ENCODE peak calls at places on chromosomes 11 and 22, in six cellular contexts. M is stimulated activated CD4-positive, alpha-beta T cell treated with anti-CD3 and anti-CD28 coated beads, TNF-alpha, amount 100 ng/mL, for 48 hours; Y is Calu3; A is esophagus muscularis mucosa; L is NCI-H1694; P is hepatic stellate cell. B is an unnamed sample.

GRCh38 chr11:74570266-74571061 is 21.9 kb upstream of the POLD3 start:
- DNase-seq in M (peak; percentile 8), Y (peak; percentile 70), A (no peak), L (peak; percentile 35), P (peak; percentile 50), B (peak; percentile 55)

GRCh38 chr11:126060651-126061220 is 1.9 kb downstream of the CDON start:
- DNase-seq in M (no peak), Y (no peak), A (no peak), L (no peak), P (no peak), B (no peak)

GRCh38 chr11:86719781-86720463 is 47.5 kb upstream of the ME3 start:
- DNase-seq in M (no peak), Y (no peak), A (no peak), L (no peak), P (peak; percentile 53), B (no peak)

GRCh38 chr11:13276454-13276851 is 1.1 kb upstream of the BMAL1 start:
- DNase-seq in M (no peak), Y (no peak), A (no peak), L (no peak), P (no peak), B (no peak)

GRCh38 chr11:122393209-122393850 is 262.2 kb upstream of the UBASH3B start:
- DNase-seq in M (no peak), Y (no peak), A (no peak), L (no peak), P (no peak), B (no peak)

GRCh38 chr22:37601540-37602442 is 6.8 kb upstream of the GGA1 start:
- DNase-seq in M (no peak), Y (peak; percentile 88), A (no peak), L (no peak), P (no peak), B (no peak)

GRCh38 chr11:119365071-119365591 is 16.4 kb downstream of the USP2 start:
- DNase-seq in M (no peak), Y (no peak), A (no peak), L (no peak), P (peak; percentile 89), B (no peak)

GRCh38 chr11:54558919-54559318 is 44.9 kb downstream of the OR4C46 start:
- DNase-seq in M (no peak), Y (no peak), A (no peak), L (no peak), P (no peak), B (no peak)

GRCh38 chr22:19480173-19480568 is 451 bp downstream of the CDC45 start:
- DNase-seq in M (no peak), Y (peak; percentile 13), A (no peak), L (no peak), P (no peak), B (no peak)

GRCh38 chr11:119509969-119510401 is 87.0 kb upstream of the THY1 start:
- DNase-seq in M (peak; percentile 10), Y (no peak), A (no peak), L (no peak), P (peak; percentile 80), B (peak; percentile 78)

GRCh38 chr11:112291191-112291590 is 30.5 kb upstream of the PLET1 start:
- DNase-seq in M (no peak), Y (no peak), A (no peak), L (no peak), P (no peak), B (no peak)

GRCh38 chr11:44309483-44310197 is at the start of gene ALX4:
- DNase-seq in M (no peak), Y (no peak), A (no peak), L (no peak), P (peak; percentile 50), B (peak; percentile 72)

GRCh38 chr11:133681901-133682300 is 149.6 kb upstream of the OPCML start:
- DNase-seq in M (no peak), Y (no peak), A (peak; percentile 86), L (peak; percentile 39), P (no peak), B (no peak)

GRCh38 chr22:25627271-25627848 is 62.9 kb downstream of the GRK3 start:
- DNase-seq in M (no peak), Y (no peak), A (peak; percentile 29), L (no peak), P (no peak), B (no peak)

GRCh38 chr11:16335236-16335962 is 20.9 kb downstream of the SOX6 start:
- DNase-seq in M (no peak), Y (no peak), A (no peak), L (no peak), P (no peak), B (no peak)

GRCh38 chr11:103800406-103801114 is 235.9 kb upstream of the DDI1 start:
- DNase-seq in M (no peak), Y (no peak), A (no peak), L (no peak), P (no peak), B (no peak)

GRCh38 chr11:121198491-121198890 is 94.1 kb upstream of the SC5D start:
- DNase-seq in M (no peak), Y (no peak), A (no peak), L (no peak), P (no peak), B (no peak)

GRCh38 chr11:60871378-60872061 is 4.2 kb downstream of the ZP1 start:
- DNase-seq in M (no peak), Y (no peak), A (no peak), L (no peak), P (no peak), B (no peak)

GRCh38 chr11:9803685-9804413 is 140.0 kb downstream of the SWAP70 start:
- DNase-seq in M (no peak), Y (no peak), A (no peak), L (no peak), P (no peak), B (no peak)

GRCh38 chr11:75536786-75537629 is 11.3 kb upstream of the GDPD5 start:
- DNase-seq in M (no peak), Y (peak; percentile 69), A (no peak), L (no peak), P (no peak), B (peak; percentile 83)

GRCh38 chr22:46073683-46074504 is 76.4 kb upstream of the PPARA start:
- DNase-seq in M (no peak), Y (no peak), A (no peak), L (no peak), P (no peak), B (no peak)

GRCh38 chr22:20115691-20116375 is at the start of gene RANBP1:
- DNase-seq in M (no peak), Y (no peak), A (no peak), L (no peak), P (no peak), B (no peak)

GRCh38 chr22:38730411-38730871 is 24.7 kb downstream of the GTPBP1 start:
- DNase-seq in M (no peak), Y (no peak), A (no peak), L (no peak), P (no peak), B (no peak)

GRCh38 chr11:2777396-2777795 is 77.6 kb upstream of the KCNQ1OT1 start:
- DNase-seq in M (no peak), Y (peak; percentile 3), A (peak; percentile 66), L (no peak), P (peak; percentile 81), B (no peak)

GRCh38 chr22:19717691-19718254 is 3.5 kb downstream of the SEPTIN5 start:
- DNase-seq in M (peak; percentile 63), Y (peak; percentile 86), A (no peak), L (no peak), P (peak; percentile 93), B (peak; percentile 96)

B was measured in GM13977.